ENCODE peak calls at places on chromosomes 6 and 20, in six cellular contexts. T is K562, G is HCT116, P is GM12878, K is HepG2, Z is H1. M is an unnamed sample.

GRCh38 chr6:131761061-131761761 is 46.6 kb upstream of the ENPP1 start:
- DNase-seq in T (no peak), G (no peak), P (no peak), K (no peak), Z (no peak), M (no peak)

GRCh38 chr6:159899994-159900745 is 9.4 kb downstream of the MAS1 start:
- DNase-seq in T (no peak), G (no peak), P (no peak), K (no peak), Z (no peak), M (no peak)

GRCh38 chr20:62487564-62488086 is 11.8 kb upstream of the GATA5 start:
- DNase-seq in T (peak), G (no peak), P (no peak), K (peak), Z (no peak), M (no peak)

GRCh38 chr20:63967330-63968135 is 2.2 kb downstream of the ZNF512B start:
- DNase-seq in T (no peak), G (no peak), P (no peak), K (no peak), Z (no peak), M (no peak)

GRCh38 chr20:45987108-45987780 is 15.2 kb upstream of the ZNF335 start:
- DNase-seq in T (peak), G (peak), P (no peak), K (peak), Z (peak), M (peak)

GRCh38 chr6:3013486-3013885 is 13.8 kb downstream of the NQO2 start:
- DNase-seq in T (no peak), G (no peak), P (no peak), K (no peak), Z (no peak), M (no peak)

GRCh38 chr6:219641-220198 is 72.6 kb upstream of the DUSP22 start:
- DNase-seq in T (peak), G (no peak), P (no peak), K (peak), Z (no peak), M (no peak)

GRCh38 chr6:52808660-52809059 is 5.0 kb upstream of the GSTA1 start:
- DNase-seq in T (no peak), G (no peak), P (no peak), K (no peak), Z (no peak), M (no peak)

GRCh38 chr6:1608976-1609661 is 596 bp upstream of the FOXC1 start:
- DNase-seq in T (no peak), G (no peak), P (no peak), K (no peak), Z (no peak), M (no peak)

GRCh38 chr6:134288538-134289203 is 29.2 kb downstream of the SGK1 start:
- DNase-seq in T (no peak), G (no peak), P (no peak), K (no peak), Z (no peak), M (no peak)

GRCh38 chr20:50904067-50904570 is 27.1 kb downstream of the ADNP start:
- DNase-seq in T (peak), G (no peak), P (no peak), K (no peak), Z (no peak), M (no peak)

GRCh38 chr20:12113468-12114371 is 196.0 kb downstream of the BTBD3 start:
- DNase-seq in T (no peak), G (no peak), P (no peak), K (no peak), Z (no peak), M (no peak)

GRCh38 chr6:164021589-164022290 is 607.2 kb downstream of the QKI start:
- DNase-seq in T (no peak), G (no peak), P (no peak), K (no peak), Z (no peak), M (no peak)

GRCh38 chr20:49445176-49445575 is 37.3 kb downstream of the KCNB1 start:
- DNase-seq in T (no peak), G (no peak), P (no peak), K (no peak), Z (no peak), M (no peak)

GRCh38 chr20:53959849-53960585 is 110.4 kb downstream of the BCAS1 start:
- DNase-seq in T (no peak), G (no peak), P (no peak), K (peak), Z (no peak), M (no peak)

GRCh38 chr20:56463428-56463827 is 5.0 kb upstream of the RTF2 start:
- DNase-seq in T (no peak), G (no peak), P (no peak), K (no peak), Z (no peak), M (no peak)

GRCh38 chr6:118371955-118372354 is 176.1 kb upstream of the PLN start:
- DNase-seq in T (no peak), G (no peak), P (no peak), K (no peak), Z (no peak), M (no peak)

GRCh38 chr6:42831237-42831636 is 48.2 kb upstream of the RPL7L1 start:
- DNase-seq in T (no peak), G (no peak), P (no peak), K (no peak), Z (no peak), M (no peak)

GRCh38 chr6:133964052-133964451 is 11.0 kb downstream of the TBPL1 start:
- DNase-seq in T (no peak), G (no peak), P (no peak), K (no peak), Z (no peak), M (no peak)

GRCh38 chr6:75893776-75894152 is 144.7 kb downstream of the MYO6 start:
- DNase-seq in T (no peak), G (no peak), P (no peak), K (no peak), Z (no peak), M (no peak)

GRCh38 chr6:28531479-28532128 is 5.9 kb downstream of the GPX5 start:
- DNase-seq in T (peak), G (no peak), P (no peak), K (peak), Z (no peak), M (no peak)

GRCh38 chr6:28530777-28531176 is 5.1 kb downstream of the GPX5 start:
- DNase-seq in T (no peak), G (no peak), P (no peak), K (no peak), Z (no peak), M (no peak)

GRCh38 chr6:28537509-28538140 is 11.9 kb downstream of the GPX5 start:
- DNase-seq in T (peak), G (peak), P (peak), K (no peak), Z (peak), M (no peak)

GRCh38 chr6:28537065-28537464 is 11.4 kb downstream of the GPX5 start:
- DNase-seq in T (no peak), G (no peak), P (no peak), K (no peak), Z (no peak), M (no peak)

GRCh38 chr6:28534880-28535279 is 9.2 kb downstream of the GPX5 start:
- DNase-seq in T (no peak), G (no peak), P (no peak), K (no peak), Z (no peak), M (no peak)
- TF ChIP-seq ZNF274 in T (no peak), G (no peak), P (no peak), K (no peak), Z (no peak), M (no peak)

GRCh38 chr20:36304786-36305495 is 1.2 kb upstream of the DLGAP4 start:
- DNase-seq in T (no peak), G (no peak), P (no peak), K (no peak), Z (no peak), M (no peak)
- TF ChIP-seq ZNF274 in T (no peak), G (no peak), P (no peak), K (no peak), Z (no peak), M (no peak)

GRCh38 chr6:7050911-7051779 is 56.6 kb upstream of the RREB1 start:
- DNase-seq in T (no peak), G (no peak), P (no peak), K (no peak), Z (peak), M (no peak)
- TF ChIP-seq ZNF274 in T (no peak), G (no peak), P (no peak), K (no peak), Z (no peak), M (no peak)

GRCh38 chr6:111090766-111091165 is 3.5 kb downstream of the SLC16A10 start:
- DNase-seq in T (no peak), G (no peak), P (no peak), K (no peak), Z (no peak), M (no peak)

GRCh38 chr6:111086685-111087084 is 618 bp upstream of the SLC16A10 start:
- DNase-seq in T (no peak), G (no peak), P (no peak), K (no peak), Z (no peak), M (no peak)

GRCh38 chr6:111088668-111089003 is 1.3 kb downstream of the SLC16A10 start:
- DNase-seq in T (no peak), G (no peak), P (no peak), K (no peak), Z (no peak), M (no peak)

GRCh38 chr6:111087106-111087835 is at the start of gene SLC16A10:
- DNase-seq in T (peak), G (peak), P (no peak), K (peak), Z (peak), M (peak)

DNA sequence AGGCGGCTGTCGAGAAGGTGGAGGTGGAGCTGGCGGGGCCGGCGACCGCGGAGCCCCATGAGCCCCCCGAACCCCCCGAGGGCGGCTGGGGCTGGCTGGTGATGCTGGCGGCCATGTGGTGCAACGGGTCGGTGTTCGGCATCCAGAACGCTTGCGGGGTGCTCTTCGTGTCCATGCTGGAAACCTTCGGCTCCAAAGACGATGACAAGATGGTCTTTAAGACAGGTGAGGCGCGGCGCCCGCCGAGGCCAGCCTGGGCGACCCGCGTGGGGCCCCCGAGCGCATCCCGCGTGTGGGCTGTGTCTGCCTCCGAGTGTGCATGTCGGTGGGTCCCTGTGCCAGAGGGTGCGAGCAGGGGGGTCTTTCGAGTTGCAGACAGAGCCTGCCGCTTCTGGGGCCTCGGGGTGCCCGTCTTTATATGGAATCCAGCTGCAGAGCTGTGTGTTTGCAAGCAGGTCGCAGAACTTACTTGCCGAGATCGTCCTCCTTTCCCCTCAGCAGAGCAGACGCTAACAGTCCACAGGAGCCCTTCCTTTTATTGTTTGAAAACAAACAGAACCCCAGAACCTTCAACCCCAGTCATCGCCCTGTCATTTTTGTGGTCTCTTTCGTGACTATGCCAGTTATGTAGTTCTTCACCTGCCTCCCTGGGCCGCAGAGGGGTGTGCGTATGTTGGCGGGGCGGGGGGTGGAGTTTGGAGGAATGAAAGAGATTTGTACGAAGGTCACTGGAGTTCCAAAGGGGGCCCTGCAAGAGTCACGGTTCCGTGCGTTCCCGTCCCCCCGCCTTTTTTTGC is 766 bp downstream of the SLC16A10 start:
- DNase-seq in T (no peak), G (peak), P (no peak), K (peak), Z (peak), M (no peak)
- TF ChIP-seq ZNF274 in T (no peak), G (no peak), P (no peak), K (no peak), Z (no peak), M (no peak)